ENCODE peak calls at places on chromosomes 5 and 9, in ten cellular contexts. One of them, this sample, is unnamed.

GRCh38 chr5:180611140-180611850 is 20.0 kb upstream of the SCGB3A1 start:
- DNase-seq in OCI-LY7: no peak
- DNase-seq in Peyer's patch: no peak
- DNase-seq in ovary: no peak
- DNase-seq in kidney: no peak
- DNase-seq in lower lobe of right lung: no peak
- DNase-seq in PC-3: peak; percentile 18
- DNase-seq in MM.1S: no peak
- DNase-seq in GM12878: no peak
- DNase-seq in fibroblast of lung: no peak
- DNase-seq in this sample: no peak

GRCh38 chr5:133421394-133421793 is 190.9 kb downstream of the FSTL4 start:
- DNase-seq in fibroblast of lung: no peak
- DNase-seq in kidney: no peak
- DNase-seq in ovary: no peak
- DNase-seq in GM12878: no peak
- DNase-seq in MM.1S: no peak
- DNase-seq in lower lobe of right lung: no peak
- DNase-seq in PC-3: peak; percentile 44
- DNase-seq in Peyer's patch: no peak
- DNase-seq in OCI-LY7: peak; percentile 36
- DNase-seq in this sample: no peak

GRCh38 chr5:179401-179800 is 11.9 kb upstream of the LRRC14B start:
- DNase-seq in GM12878: no peak
- DNase-seq in OCI-LY7: no peak
- DNase-seq in MM.1S: no peak
- DNase-seq in fibroblast of lung: no peak
- DNase-seq in PC-3: no peak
- DNase-seq in ovary: no peak
- DNase-seq in lower lobe of right lung: no peak
- DNase-seq in kidney: no peak
- DNase-seq in Peyer's patch: no peak
- DNase-seq in this sample: no peak

GRCh38 chr5:82330506-82330905 is 52.4 kb upstream of the RPS23 start:
- DNase-seq in OCI-LY7: no peak
- DNase-seq in lower lobe of right lung: no peak
- DNase-seq in ovary: no peak
- DNase-seq in GM12878: no peak
- DNase-seq in PC-3: no peak
- DNase-seq in MM.1S: no peak
- DNase-seq in kidney: no peak
- DNase-seq in Peyer's patch: no peak
- DNase-seq in fibroblast of lung: no peak
- DNase-seq in this sample: no peak

GRCh38 chr5:66945389-66946349 is 250.9 kb downstream of the CD180 start:
- DNase-seq in Peyer's patch: no peak
- DNase-seq in GM12878: no peak
- DNase-seq in lower lobe of right lung: no peak
- DNase-seq in PC-3: no peak
- DNase-seq in OCI-LY7: no peak
- DNase-seq in fibroblast of lung: no peak
- DNase-seq in MM.1S: no peak
- DNase-seq in kidney: no peak
- DNase-seq in ovary: no peak
- DNase-seq in this sample: no peak

GRCh38 chr5:763998-764781 is 20.3 kb downstream of the ZDHHC11B start:
- DNase-seq in lower lobe of right lung: peak; percentile 40
- DNase-seq in ovary: no peak
- DNase-seq in fibroblast of lung: no peak
- DNase-seq in Peyer's patch: peak; percentile 46
- DNase-seq in PC-3: no peak
- DNase-seq in MM.1S: no peak
- DNase-seq in OCI-LY7: no peak
- DNase-seq in kidney: peak; percentile 85
- DNase-seq in GM12878: no peak
- DNase-seq in this sample: no peak

GRCh38 chr9:105473221-105473620 is 25.4 kb downstream of the FSD1L start:
- DNase-seq in kidney: no peak
- DNase-seq in OCI-LY7: no peak
- DNase-seq in lower lobe of right lung: no peak
- DNase-seq in GM12878: no peak
- DNase-seq in PC-3: no peak
- DNase-seq in Peyer's patch: no peak
- DNase-seq in fibroblast of lung: no peak
- DNase-seq in MM.1S: no peak
- DNase-seq in ovary: no peak
- DNase-seq in this sample: no peak

GRCh38 chr9:94081435-94081834 is 2.8 kb upstream of the PTPDC1 start:
- DNase-seq in PC-3: no peak
- DNase-seq in lower lobe of right lung: no peak
- DNase-seq in kidney: no peak
- DNase-seq in MM.1S: no peak
- DNase-seq in ovary: no peak
- DNase-seq in Peyer's patch: no peak
- DNase-seq in fibroblast of lung: no peak
- DNase-seq in OCI-LY7: no peak
- DNase-seq in GM12878: no peak
- DNase-seq in this sample: no peak

GRCh38 chr9:98530806-98531386 is 177.8 kb downstream of the GABBR2 start:
- DNase-seq in OCI-LY7: no peak
- DNase-seq in lower lobe of right lung: no peak
- DNase-seq in PC-3: no peak
- DNase-seq in fibroblast of lung: no peak
- DNase-seq in kidney: no peak
- DNase-seq in MM.1S: no peak
- DNase-seq in GM12878: no peak
- DNase-seq in ovary: no peak
- DNase-seq in Peyer's patch: no peak
- DNase-seq in this sample: no peak

GRCh38 chr9:92147030-92147853 is 32.0 kb upstream of the SPTLC1 start:
- DNase-seq in GM12878: no peak
- DNase-seq in fibroblast of lung: peak; percentile 91
- DNase-seq in kidney: peak; percentile 77
- DNase-seq in OCI-LY7: no peak
- DNase-seq in Peyer's patch: no peak
- DNase-seq in MM.1S: no peak
- DNase-seq in PC-3: peak; percentile 70
- DNase-seq in lower lobe of right lung: peak; percentile 75
- DNase-seq in ovary: peak; percentile 81
- DNase-seq in this sample: no peak

GRCh38 chr5:180334751-180335613 is 18.2 kb downstream of the GFPT2 start:
- DNase-seq in ovary: no peak
- DNase-seq in Peyer's patch: no peak
- DNase-seq in MM.1S: no peak
- DNase-seq in lower lobe of right lung: peak; percentile 31
- DNase-seq in OCI-LY7: no peak
- DNase-seq in fibroblast of lung: no peak
- DNase-seq in GM12878: no peak
- DNase-seq in kidney: peak; percentile 51
- DNase-seq in PC-3: no peak
- DNase-seq in this sample: no peak

DNA sequence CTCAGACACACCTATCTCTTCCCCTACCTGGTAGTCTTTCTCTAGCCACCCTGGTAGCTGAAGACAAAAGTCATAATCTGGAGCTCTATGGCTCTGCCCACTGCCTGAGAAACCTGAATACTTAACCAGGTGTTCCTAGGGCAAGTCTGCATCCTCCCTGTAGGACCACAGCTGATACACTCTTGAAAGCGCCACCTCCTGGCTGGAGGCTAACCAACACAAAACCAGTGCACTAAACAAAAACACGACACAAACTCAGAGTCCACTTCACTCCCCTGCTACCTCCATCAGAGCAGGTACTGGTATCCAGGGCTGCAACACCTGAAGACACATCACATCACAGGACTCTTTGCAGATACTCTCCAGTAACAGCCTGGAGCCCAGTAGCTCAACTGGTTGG is 84.6 kb upstream of the ANXA1 start:
- DNase-seq in fibroblast of lung: no peak
- DNase-seq in GM12878: no peak
- DNase-seq in ovary: no peak
- DNase-seq in kidney: no peak
- DNase-seq in OCI-LY7: peak; percentile 2
- DNase-seq in MM.1S: no peak
- DNase-seq in lower lobe of right lung: no peak
- DNase-seq in PC-3: no peak
- DNase-seq in Peyer's patch: no peak
- DNase-seq in this sample: no peak
- TF ChIP-seq CTCF in fibroblast of lung: no peak
- TF ChIP-seq CTCF in GM12878: peak; percentile 13
- TF ChIP-seq CTCF in ovary: no peak
- TF ChIP-seq CTCF in kidney: no peak
- TF ChIP-seq CTCF in OCI-LY7: peak; percentile 60
- TF ChIP-seq CTCF in MM.1S: peak; percentile 12
- TF ChIP-seq CTCF in lower lobe of right lung: no peak
- TF ChIP-seq CTCF in PC-3: peak; percentile 43
- TF ChIP-seq CTCF in Peyer's patch: no peak
- TF ChIP-seq CTCF in this sample: peak; percentile 46

DNA sequence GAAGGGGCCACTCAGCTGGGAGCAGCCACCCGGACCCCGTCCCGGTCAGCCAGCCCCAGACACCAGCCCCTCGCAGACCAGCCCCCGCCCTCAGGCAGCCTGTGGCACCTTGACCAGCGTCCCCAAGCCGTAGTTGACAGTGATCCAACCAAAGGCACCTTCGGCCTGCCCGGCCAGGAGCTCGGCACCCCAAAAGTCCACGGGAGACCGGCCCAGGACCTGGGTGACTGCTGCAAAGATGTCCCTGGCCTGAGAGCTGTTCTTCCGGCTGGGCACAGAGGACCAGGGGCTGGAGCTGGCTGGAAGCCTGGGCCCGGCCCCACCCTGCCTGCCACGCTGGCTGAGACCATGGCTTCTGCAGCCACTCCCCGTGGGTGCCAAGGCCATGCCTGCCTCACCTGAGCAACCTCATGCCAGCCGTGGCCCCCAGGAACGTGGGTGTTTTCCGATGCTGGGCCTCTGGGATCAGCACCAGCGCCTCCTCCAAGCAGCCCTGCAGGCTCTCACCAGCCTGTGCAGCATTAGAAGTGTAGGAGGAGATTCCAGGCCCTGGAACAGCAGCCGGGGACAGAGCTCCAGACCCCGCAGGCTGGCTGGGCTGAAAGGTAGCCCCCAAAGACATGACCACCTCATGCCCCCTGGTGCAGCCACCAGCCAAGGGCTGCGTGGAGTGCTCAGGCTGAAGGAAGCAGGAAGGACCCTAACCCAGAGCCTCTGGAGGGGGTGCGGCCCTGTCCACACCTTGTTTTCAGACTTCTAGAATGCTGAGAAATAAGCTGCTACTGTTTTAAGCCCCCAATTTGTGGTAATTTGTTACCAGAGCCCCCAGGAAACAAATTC is 4.2 kb downstream of the ENTPD8 start:
- DNase-seq in ovary: no peak
- DNase-seq in PC-3: no peak
- DNase-seq in kidney: peak; percentile 82
- DNase-seq in GM12878: no peak
- DNase-seq in fibroblast of lung: no peak
- DNase-seq in MM.1S: no peak
- DNase-seq in Peyer's patch: no peak
- DNase-seq in lower lobe of right lung: peak; percentile 47
- DNase-seq in OCI-LY7: no peak
- DNase-seq in this sample: no peak
- H3K4me3 ChIP-seq in ovary: no peak overlapping the region
- H3K4me3 ChIP-seq in PC-3: no peak overlapping the region
- H3K4me3 ChIP-seq in kidney: no peak overlapping the region
- H3K4me3 ChIP-seq in GM12878: no peak overlapping the region
- H3K4me3 ChIP-seq in fibroblast of lung: no peak overlapping the region
- H3K4me3 ChIP-seq in MM.1S: no peak overlapping the region
- H3K4me3 ChIP-seq in Peyer's patch: no peak overlapping the region
- H3K4me3 ChIP-seq in lower lobe of right lung: no peak overlapping the region
- H3K4me3 ChIP-seq in OCI-LY7: no peak overlapping the region
- H3K4me3 ChIP-seq in this sample: no peak overlapping the region

GRCh38 chr9:38682713-38683112 is 37.2 kb downstream of the FAM240B start:
- DNase-seq in ovary: no peak
- DNase-seq in MM.1S: no peak
- DNase-seq in Peyer's patch: no peak
- DNase-seq in OCI-LY7: no peak
- DNase-seq in GM12878: no peak
- DNase-seq in kidney: no peak
- DNase-seq in fibroblast of lung: peak; percentile 73
- DNase-seq in lower lobe of right lung: no peak
- DNase-seq in PC-3: peak; percentile 92
- DNase-seq in this sample: no peak
- H3K36me3 ChIP-seq in ovary: no peaks in the 10 kb centered on the region
- H3K36me3 ChIP-seq in MM.1S: no peaks in the 10 kb centered on the region
- H3K36me3 ChIP-seq in Peyer's patch: no peaks in the 10 kb centered on the region
- H3K36me3 ChIP-seq in OCI-LY7: no peaks in the 10 kb centered on the region
- H3K36me3 ChIP-seq in GM12878: no peaks in the 10 kb centered on the region
- H3K36me3 ChIP-seq in kidney: no peaks in the 10 kb centered on the region
- H3K36me3 ChIP-seq in fibroblast of lung: no peaks in the 10 kb centered on the region
- H3K36me3 ChIP-seq in lower lobe of right lung: no peaks in the 10 kb centered on the region
- H3K36me3 ChIP-seq in PC-3: no peaks in the 10 kb centered on the region
- H3K36me3 ChIP-seq in this sample: no peaks in the 10 kb centered on the region

GRCh38 chr9:106560540-106560939 is 302.4 kb upstream of the ZNF462 start:
- DNase-seq in ovary: no peak
- DNase-seq in fibroblast of lung: no peak
- DNase-seq in Peyer's patch: no peak
- DNase-seq in kidney: no peak
- DNase-seq in PC-3: no peak
- DNase-seq in MM.1S: no peak
- DNase-seq in OCI-LY7: peak; percentile 6
- DNase-seq in lower lobe of right lung: no peak
- DNase-seq in GM12878: no peak
- DNase-seq in this sample: no peak
- TF ChIP-seq CTCF in ovary: no peak
- TF ChIP-seq CTCF in fibroblast of lung: peak; percentile 6
- TF ChIP-seq CTCF in Peyer's patch: peak; percentile 9
- TF ChIP-seq CTCF in kidney: no peak
- TF ChIP-seq CTCF in PC-3: peak; percentile 52
- TF ChIP-seq CTCF in MM.1S: peak; percentile 25
- TF ChIP-seq CTCF in OCI-LY7: peak; percentile 76
- TF ChIP-seq CTCF in lower lobe of right lung: no peak
- TF ChIP-seq CTCF in GM12878: no peak
- TF ChIP-seq CTCF in this sample: peak; percentile 36